ENCODE peak calls at places on chromosome 9, in six cellular contexts. N is MM.1S, U is cardiac muscle cell, G is pancreas, P is bronchial epithelial cell, Z is HCT116. I is an unnamed sample. For H3K27me3, the result is how much of the 10 kb centered on the place peaks cover.

GRCh38 chr9:120904061-120904998 is 22.3 kb downstream of the TRAF1 start:
- DNase-seq in P (no peak), N (peak), G (no peak), U (no peak), Z (no peak), I (no peak)

GRCh38 chr9:121741198-121741918 is 89.9 kb downstream of the DAB2IP start:
- DNase-seq in U (no peak), Z (no peak), P (no peak), G (no peak), N (no peak), I (no peak)

GRCh38 chr9:120904999-120905793 is 21.4 kb downstream of the TRAF1 start:
- DNase-seq in Z (no peak), P (no peak), N (no peak), U (no peak), G (no peak), I (no peak)

GRCh38 chr9:136566899-136567298 is 21.1 kb upstream of the NOTCH1 start:
- DNase-seq in Z (no peak), P (no peak), U (peak), G (no peak), N (no peak), I (no peak)

GRCh38 chr9:120191141-120191540 is 388.8 kb downstream of the CDK5RAP2 start:
- DNase-seq in N (no peak), U (no peak), G (no peak), P (no peak), Z (no peak), I (no peak)

GRCh38 chr9:87180361-87180760 is 233.1 kb upstream of the GAS1 start:
- DNase-seq in Z (no peak), P (no peak), N (no peak), U (no peak), G (no peak), I (no peak)

GRCh38 chr9:88527626-88528025 is 7.4 kb upstream of the NXNL2 start:
- DNase-seq in G (no peak), N (no peak), P (no peak), U (no peak), Z (no peak), I (no peak)

GRCh38 chr9:117437283-117437682 is 22.4 kb upstream of the ASTN2 start:
- DNase-seq in Z (no peak), P (peak), G (no peak), N (no peak), U (no peak), I (no peak)

GRCh38 chr9:101029300-101030021 is 934 bp downstream of the PLPPR1 start:
- DNase-seq in G (no peak), Z (no peak), U (no peak), N (no peak), P (no peak), I (no peak)

GRCh38 chr9:36788534-36788933 is 215.8 kb downstream of the MELK start:
- DNase-seq in U (no peak), N (no peak), P (no peak), Z (peak), G (no peak), I (no peak)

GRCh38 chr9:88579363-88579715 is 44.4 kb downstream of the NXNL2 start:
- DNase-seq in Z (no peak), U (no peak), N (no peak), G (no peak), P (no peak), I (no peak)

GRCh38 chr9:111016046-111017026 is 21.9 kb downstream of the LPAR1 start:
- DNase-seq in G (no peak), N (no peak), Z (no peak), P (peak), U (peak), I (no peak)

GRCh38 chr9:34380034-34380510 is 3.4 kb upstream of the MYORG start:
- DNase-seq in N (peak), U (peak), Z (no peak), G (peak), P (no peak), I (no peak)

GRCh38 chr9:31248156-31248555 is 1136.3 kb upstream of the ACO1 start:
- DNase-seq in U (no peak), P (no peak), Z (no peak), G (no peak), N (no peak), I (no peak)

GRCh38 chr9:107462691-107463090 is 26.9 kb downstream of the KLF4 start:
- DNase-seq in G (no peak), P (no peak), Z (no peak), U (peak), N (no peak), I (peak)

GRCh38 chr9:133050142-133050541 is 11.6 kb upstream of the CEL start:
- DNase-seq in N (no peak), P (no peak), Z (no peak), U (peak), G (peak), I (no peak)

GRCh38 chr9:133049043-133049442 is 12.7 kb upstream of the CEL start:
- DNase-seq in P (no peak), Z (no peak), N (no peak), G (no peak), U (no peak), I (no peak)

GRCh38 chr9:133046900-133047295 is 14.9 kb upstream of the CEL start:
- DNase-seq in Z (no peak), G (no peak), P (no peak), U (no peak), N (no peak), I (no peak)

GRCh38 chr9:133050781-133051180 is 11.0 kb upstream of the CEL start:
- DNase-seq in U (no peak), P (no peak), G (peak), Z (no peak), N (no peak), I (no peak)

GRCh38 chr9:133048595-133048994 is 13.2 kb upstream of the CEL start:
- DNase-seq in P (peak), U (peak), G (peak), N (peak), Z (peak), I (no peak)
- TF ChIP-seq CTCF in P (peak), U (peak), G (peak), N (peak), Z (peak), I (peak)

GRCh38 chr9:76893395-76893932 is 12.4 kb downstream of the PRUNE2 start:
- DNase-seq in G (no peak), Z (no peak), P (no peak), N (no peak), U (no peak), I (no peak)
- H3K27me3 ChIP-seq in G (under half), Z (under half), P (under half), N (under half), U (under half), I (under half)

GRCh38 chr9:95266649-95267048 is 50.9 kb downstream of the FANCC start:
- DNase-seq in N (no peak), P (no peak), U (no peak), Z (no peak), G (no peak), I (no peak)

GRCh38 chr9:95265960-95266359 is 51.5 kb downstream of the FANCC start:
- DNase-seq in N (no peak), P (no peak), Z (no peak), U (no peak), G (no peak), I (no peak)

GRCh38 chr9:95270790-95271189 is 46.7 kb downstream of the FANCC start:
- DNase-seq in P (no peak), G (no peak), U (no peak), Z (no peak), N (no peak), I (no peak)

GRCh38 chr9:95264954-95265615 is 52.4 kb downstream of the FANCC start:
- DNase-seq in P (peak), U (peak), G (no peak), Z (no peak), N (no peak), I (no peak)

DNA sequence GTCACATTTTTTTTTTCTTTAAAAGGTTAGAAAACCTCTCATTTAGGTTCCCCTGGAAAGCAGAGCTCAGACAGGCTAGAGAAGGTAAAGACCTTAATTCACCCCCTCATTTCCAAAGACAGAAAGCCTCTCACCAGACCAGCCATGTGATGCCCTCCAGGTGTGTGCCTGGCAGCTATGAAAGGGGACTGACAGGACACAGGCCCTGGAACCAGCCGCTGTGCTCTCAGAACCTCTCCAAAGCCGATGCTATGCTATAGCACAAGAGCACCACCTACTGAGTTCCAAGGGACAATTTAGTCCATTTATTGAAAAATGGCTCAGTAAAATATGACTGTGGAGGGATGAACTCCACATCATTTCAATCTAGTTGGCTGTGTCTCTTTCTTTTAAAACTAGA is 48.8 kb downstream of the FANCC start:
- DNase-seq in Z (peak), N (peak), U (peak), G (peak), P (peak), I (no peak)
- TF ChIP-seq CTCF in Z (peak), N (peak), U (peak), G (no peak), P (peak), I (peak)

DNA sequence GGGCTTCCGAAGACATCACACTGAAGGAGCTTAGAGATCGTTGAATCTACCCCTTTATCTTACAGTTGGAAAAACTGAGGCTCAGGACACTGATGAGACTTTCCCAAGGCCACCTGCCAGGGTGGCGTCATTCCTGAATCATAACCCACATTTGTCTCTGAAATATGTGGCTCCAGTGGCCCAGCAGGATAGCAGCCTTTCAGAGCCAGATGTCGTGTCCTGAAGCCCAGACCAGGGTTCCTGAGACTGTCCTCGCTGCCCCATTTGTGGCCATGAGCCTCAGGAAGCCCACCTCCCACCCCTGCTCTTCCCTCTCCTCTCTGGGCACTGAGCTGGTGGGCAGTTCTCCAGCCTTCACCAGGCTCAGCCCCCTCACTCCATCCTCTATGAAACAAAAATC is 2.4 kb downstream of the HMCN2 start:
- DNase-seq in G (no peak), U (no peak), P (no peak), N (no peak), Z (no peak), I (no peak)
- H3K27me3 ChIP-seq in G (under half), U (half or more), P (under half), N (half or more), Z (under half), I (under half)

GRCh38 chr9:130408669-130409068 is 36.1 kb upstream of the ASS1 start:
- DNase-seq in G (no peak), P (no peak), Z (no peak), U (no peak), N (no peak), I (no peak)
- TF ChIP-seq CTCF in G (no peak), P (no peak), Z (peak), U (peak), N (no peak), I (no peak)

GRCh38 chr9:129283290-129283691 is 105.2 kb upstream of the IER5L start:
- DNase-seq in U (no peak), Z (no peak), G (no peak), N (no peak), P (no peak), I (no peak)
- H3K27me3 ChIP-seq in U (under half), Z (under half), G (under half), N (under half), P (under half), I (under half)